ENCODE peak calls at places on chromosomes 11 and 22, in nine cellular contexts. One of them, this sample, is unnamed. For H3K4me1, the result is how much of the 10 kb centered on the place peaks cover.

GRCh38 chr11:32374261-32374711 is 61.1 kb downstream of the WT1 start:
- DNase-seq in tibial artery: no peak
- DNase-seq in mucosa of descending colon: peak
- DNase-seq in pancreas: no peak
- DNase-seq in kidney: no peak
- DNase-seq in heart right ventricle: peak
- DNase-seq in BE2C: peak
- DNase-seq in psoas muscle: no peak
- DNase-seq in stomach: no peak
- DNase-seq in this sample: peak

GRCh38 chr11:50246183-50246582 is 213.5 kb downstream of the OR4C45 start:
- DNase-seq in tibial artery: peak
- DNase-seq in mucosa of descending colon: no peak
- DNase-seq in pancreas: no peak
- DNase-seq in kidney: no peak
- DNase-seq in heart right ventricle: no peak
- DNase-seq in BE2C: no peak
- DNase-seq in psoas muscle: no peak
- DNase-seq in stomach: no peak
- DNase-seq in this sample: no peak

GRCh38 chr22:50136431-50137047 is 34.0 kb upstream of the PANX2 start:
- DNase-seq in tibial artery: peak
- DNase-seq in mucosa of descending colon: no peak
- DNase-seq in pancreas: no peak
- DNase-seq in kidney: no peak
- DNase-seq in heart right ventricle: no peak
- DNase-seq in BE2C: no peak
- DNase-seq in psoas muscle: no peak
- DNase-seq in stomach: no peak
- DNase-seq in this sample: no peak

GRCh38 chr11:64619811-64620285 is 28.8 kb downstream of the SLC22A12 start:
- DNase-seq in tibial artery: no peak
- DNase-seq in mucosa of descending colon: no peak
- DNase-seq in pancreas: peak
- DNase-seq in kidney: no peak
- DNase-seq in heart right ventricle: peak
- DNase-seq in BE2C: peak
- DNase-seq in psoas muscle: peak
- DNase-seq in stomach: no peak
- DNase-seq in this sample: peak

GRCh38 chr11:612961-613300 is 2.8 kb downstream of the IRF7 start:
- DNase-seq in tibial artery: no peak
- DNase-seq in mucosa of descending colon: peak
- DNase-seq in pancreas: no peak
- DNase-seq in kidney: peak
- DNase-seq in heart right ventricle: no peak
- DNase-seq in BE2C: no peak
- DNase-seq in psoas muscle: no peak
- DNase-seq in stomach: no peak
- DNase-seq in this sample: no peak

GRCh38 chr11:102071497-102072472 is 24.5 kb downstream of the CFAP300 start:
- DNase-seq in tibial artery: no peak
- DNase-seq in mucosa of descending colon: no peak
- DNase-seq in pancreas: no peak
- DNase-seq in kidney: no peak
- DNase-seq in heart right ventricle: no peak
- DNase-seq in BE2C: no peak
- DNase-seq in psoas muscle: no peak
- DNase-seq in stomach: no peak
- DNase-seq in this sample: no peak

GRCh38 chr11:93902921-93903320 is 52.5 kb upstream of the VSTM5 start:
- DNase-seq in tibial artery: no peak
- DNase-seq in mucosa of descending colon: no peak
- DNase-seq in pancreas: no peak
- DNase-seq in kidney: no peak
- DNase-seq in heart right ventricle: no peak
- DNase-seq in BE2C: peak
- DNase-seq in psoas muscle: no peak
- DNase-seq in stomach: no peak
- DNase-seq in this sample: no peak

GRCh38 chr11:3605279-3605662 is 36.5 kb downstream of the ART5 start:
- DNase-seq in tibial artery: no peak
- DNase-seq in mucosa of descending colon: no peak
- DNase-seq in pancreas: no peak
- DNase-seq in kidney: no peak
- DNase-seq in heart right ventricle: no peak
- DNase-seq in BE2C: no peak
- DNase-seq in psoas muscle: no peak
- DNase-seq in stomach: no peak
- DNase-seq in this sample: no peak

GRCh38 chr11:211295-211694 is 3.8 kb downstream of the RIC8A start:
- DNase-seq in tibial artery: no peak
- DNase-seq in mucosa of descending colon: no peak
- DNase-seq in pancreas: no peak
- DNase-seq in kidney: peak
- DNase-seq in heart right ventricle: no peak
- DNase-seq in BE2C: no peak
- DNase-seq in psoas muscle: no peak
- DNase-seq in stomach: peak
- DNase-seq in this sample: no peak

GRCh38 chr11:14012836-14013235 is 50.3 kb downstream of the SPON1 start:
- DNase-seq in tibial artery: no peak
- DNase-seq in mucosa of descending colon: no peak
- DNase-seq in pancreas: no peak
- DNase-seq in kidney: no peak
- DNase-seq in heart right ventricle: no peak
- DNase-seq in BE2C: no peak
- DNase-seq in psoas muscle: no peak
- DNase-seq in stomach: no peak
- DNase-seq in this sample: no peak

GRCh38 chr11:46121724-46122477 is 647 bp upstream of the PHF21A start:
- DNase-seq in tibial artery: peak
- DNase-seq in mucosa of descending colon: peak
- DNase-seq in pancreas: peak
- DNase-seq in kidney: peak
- DNase-seq in heart right ventricle: peak
- DNase-seq in BE2C: peak
- DNase-seq in psoas muscle: peak
- DNase-seq in stomach: peak
- DNase-seq in this sample: peak

GRCh38 chr11:73330569-73331093 is 22.6 kb downstream of the ARHGEF17 start:
- DNase-seq in tibial artery: no peak
- DNase-seq in mucosa of descending colon: no peak
- DNase-seq in pancreas: no peak
- DNase-seq in kidney: no peak
- DNase-seq in heart right ventricle: no peak
- DNase-seq in BE2C: peak
- DNase-seq in psoas muscle: no peak
- DNase-seq in stomach: no peak
- DNase-seq in this sample: no peak

DNA sequence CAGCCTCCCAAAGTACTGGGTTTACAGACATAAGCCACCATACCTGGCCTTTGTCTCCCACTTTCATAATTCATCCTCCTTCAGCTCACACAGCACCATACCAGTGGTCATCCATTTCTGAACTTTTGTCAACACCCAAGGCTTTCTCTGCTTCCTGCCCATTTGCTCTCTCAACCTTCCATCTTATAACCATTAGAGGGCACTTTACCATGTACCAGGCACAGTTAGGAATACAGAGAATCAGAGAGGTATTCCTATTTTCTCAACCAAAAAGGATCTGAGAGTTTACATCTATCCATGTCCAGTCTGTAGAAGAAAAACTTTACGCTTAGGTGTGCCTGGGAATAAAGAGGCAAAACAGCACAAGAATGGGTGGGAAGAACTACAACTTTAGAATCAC is 397.6 kb downstream of the BUD13 start:
- DNase-seq in tibial artery: no peak
- DNase-seq in mucosa of descending colon: no peak
- DNase-seq in pancreas: no peak
- DNase-seq in kidney: no peak
- DNase-seq in heart right ventricle: no peak
- DNase-seq in BE2C: no peak
- DNase-seq in psoas muscle: no peak
- DNase-seq in stomach: no peak
- DNase-seq in this sample: no peak
- TF ChIP-seq CTCF in tibial artery: no peak
- TF ChIP-seq CTCF in mucosa of descending colon: no peak
- TF ChIP-seq CTCF in pancreas: no peak
- TF ChIP-seq CTCF in kidney: no peak
- TF ChIP-seq CTCF in heart right ventricle: no peak
- TF ChIP-seq CTCF in BE2C: peak
- TF ChIP-seq CTCF in psoas muscle: no peak
- TF ChIP-seq CTCF in stomach: no peak
- TF ChIP-seq CTCF in this sample: no peak

DNA sequence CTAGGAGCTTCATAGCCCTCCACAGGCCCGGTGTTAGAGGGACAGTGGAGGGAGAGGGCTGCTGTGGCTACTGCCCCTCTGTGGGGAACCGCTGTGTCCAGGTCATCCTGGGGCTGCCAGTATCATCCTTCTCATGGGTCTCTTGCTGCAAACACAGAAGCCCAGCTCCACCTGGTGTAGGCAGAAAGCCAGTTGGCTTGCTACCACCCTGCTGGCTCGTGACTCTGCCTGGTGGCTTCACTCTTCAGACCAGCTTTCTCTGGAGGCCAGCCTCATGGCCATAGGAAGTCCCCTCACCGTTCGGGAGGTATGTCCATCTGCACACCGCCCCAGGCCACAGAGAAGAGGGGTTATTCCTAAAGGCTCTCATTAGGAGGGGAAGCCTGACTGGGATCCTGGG is 19.4 kb upstream of the SUSD2 start:
- DNase-seq in tibial artery: no peak
- DNase-seq in mucosa of descending colon: no peak
- DNase-seq in pancreas: peak
- DNase-seq in kidney: no peak
- DNase-seq in heart right ventricle: no peak
- DNase-seq in BE2C: no peak
- DNase-seq in psoas muscle: peak
- DNase-seq in stomach: peak
- DNase-seq in this sample: no peak
- H3K4me1 ChIP-seq in tibial artery: half or more
- H3K4me1 ChIP-seq in mucosa of descending colon: under half
- H3K4me1 ChIP-seq in pancreas: under half
- H3K4me1 ChIP-seq in kidney: under half
- H3K4me1 ChIP-seq in heart right ventricle: half or more
- H3K4me1 ChIP-seq in BE2C: under half
- H3K4me1 ChIP-seq in psoas muscle: under half
- H3K4me1 ChIP-seq in stomach: under half
- H3K4me1 ChIP-seq in this sample: under half

GRCh38 chr22:31248138-31248745 is 36.1 kb downstream of the LIMK2 start:
- DNase-seq in tibial artery: peak
- DNase-seq in mucosa of descending colon: peak
- DNase-seq in pancreas: peak
- DNase-seq in kidney: peak
- DNase-seq in heart right ventricle: peak
- DNase-seq in BE2C: peak
- DNase-seq in psoas muscle: peak
- DNase-seq in stomach: peak
- DNase-seq in this sample: peak

GRCh38 chr22:31246687-31247086 is 34.6 kb downstream of the LIMK2 start:
- DNase-seq in tibial artery: no peak
- DNase-seq in mucosa of descending colon: no peak
- DNase-seq in pancreas: no peak
- DNase-seq in kidney: no peak
- DNase-seq in heart right ventricle: no peak
- DNase-seq in BE2C: no peak
- DNase-seq in psoas muscle: no peak
- DNase-seq in stomach: no peak
- DNase-seq in this sample: no peak

GRCh38 chr22:31248965-31249940 is 37.2 kb downstream of the LIMK2 start:
- DNase-seq in tibial artery: no peak
- DNase-seq in mucosa of descending colon: no peak
- DNase-seq in pancreas: no peak
- DNase-seq in kidney: no peak
- DNase-seq in heart right ventricle: no peak
- DNase-seq in BE2C: no peak
- DNase-seq in psoas muscle: no peak
- DNase-seq in stomach: no peak
- DNase-seq in this sample: no peak

GRCh38 chr22:31244943-31245451 is 32.9 kb downstream of the LIMK2 start:
- DNase-seq in tibial artery: no peak
- DNase-seq in mucosa of descending colon: no peak
- DNase-seq in pancreas: no peak
- DNase-seq in kidney: no peak
- DNase-seq in heart right ventricle: no peak
- DNase-seq in BE2C: no peak
- DNase-seq in psoas muscle: no peak
- DNase-seq in stomach: no peak
- DNase-seq in this sample: no peak

DNA sequence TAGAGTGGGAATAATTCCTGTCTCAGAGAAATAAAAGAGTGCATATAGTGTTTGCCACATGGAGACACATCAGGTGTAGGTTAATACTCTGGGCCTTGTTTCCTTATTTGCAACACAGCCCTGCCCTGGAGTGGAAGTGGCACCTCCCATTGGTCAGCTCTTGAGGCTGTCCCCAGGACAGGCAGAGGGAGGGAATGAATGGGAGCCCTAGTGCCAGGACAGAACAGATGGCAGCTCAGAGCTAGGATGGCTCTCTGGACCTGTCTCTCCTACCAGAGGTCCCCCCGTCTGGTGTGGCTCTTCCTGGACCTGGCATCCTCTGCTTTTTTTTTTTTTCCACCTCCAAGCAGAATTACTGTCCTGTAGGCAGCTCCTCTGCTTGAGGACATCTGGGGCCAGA is 35.6 kb downstream of the LIMK2 start:
- DNase-seq in tibial artery: no peak
- DNase-seq in mucosa of descending colon: no peak
- DNase-seq in pancreas: no peak
- DNase-seq in kidney: no peak
- DNase-seq in heart right ventricle: no peak
- DNase-seq in BE2C: peak
- DNase-seq in psoas muscle: no peak
- DNase-seq in stomach: no peak
- DNase-seq in this sample: no peak
- H3K4me3 ChIP-seq in tibial artery: peak
- H3K4me3 ChIP-seq in mucosa of descending colon: no peak
- H3K4me3 ChIP-seq in pancreas: peak
- H3K4me3 ChIP-seq in kidney: peak
- H3K4me3 ChIP-seq in heart right ventricle: peak
- H3K4me3 ChIP-seq in BE2C: peak
- H3K4me3 ChIP-seq in psoas muscle: peak
- H3K4me3 ChIP-seq in stomach: peak
- H3K4me3 ChIP-seq in this sample: no peak

DNA sequence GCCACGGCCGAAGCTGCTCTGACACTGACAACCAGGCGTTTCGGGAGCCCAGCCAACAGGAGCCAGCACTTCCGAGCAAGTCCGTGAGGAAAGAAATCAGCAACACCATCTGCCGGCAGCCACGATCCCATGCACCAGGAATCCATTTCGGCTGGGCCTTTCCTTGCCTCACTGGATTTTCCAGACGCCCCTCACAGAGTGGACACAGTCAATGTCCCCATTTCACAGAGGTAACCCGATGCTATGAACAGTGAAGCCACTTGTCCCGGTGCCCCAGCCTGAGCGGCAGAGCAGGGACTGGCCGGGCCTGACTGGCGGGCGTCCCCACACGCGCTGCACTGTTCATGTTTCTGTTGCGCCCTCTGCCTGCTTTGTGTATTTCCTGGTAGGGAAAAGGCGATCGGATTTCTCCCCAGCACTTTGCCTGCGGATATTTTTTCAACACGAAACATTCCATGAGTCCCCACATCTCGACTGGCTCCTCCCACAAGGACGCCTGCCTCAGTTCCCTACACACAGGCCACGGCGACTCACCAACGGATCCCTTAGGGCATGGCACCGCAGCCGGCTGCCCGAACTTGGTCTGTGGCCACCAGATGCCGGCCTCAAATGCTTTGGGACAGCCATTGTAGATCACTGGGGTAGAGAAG is 55.3 kb downstream of the TRMU start:
- DNase-seq in tibial artery: peak
- DNase-seq in mucosa of descending colon: no peak
- DNase-seq in pancreas: peak
- DNase-seq in kidney: peak
- DNase-seq in heart right ventricle: peak
- DNase-seq in BE2C: peak
- DNase-seq in psoas muscle: peak
- DNase-seq in stomach: peak
- DNase-seq in this sample: peak
- TF ChIP-seq CTCF in tibial artery: peak
- TF ChIP-seq CTCF in mucosa of descending colon: no peak
- TF ChIP-seq CTCF in pancreas: peak
- TF ChIP-seq CTCF in kidney: peak
- TF ChIP-seq CTCF in heart right ventricle: peak
- TF ChIP-seq CTCF in BE2C: peak
- TF ChIP-seq CTCF in psoas muscle: peak
- TF ChIP-seq CTCF in stomach: no peak
- TF ChIP-seq CTCF in this sample: no peak

This sample was measured in testis.